ENCODE peak calls at places on chromosomes 16 and 17, in eight cellular contexts. J is ovary, A is bronchial epithelial cell, E is ascending aorta, L is heart left ventricle, O is nephron progenitor cell, D is astrocyte of the spinal cord, S is mucosa of descending colon. V is an unnamed sample.

GRCh38 chr17:66904760-66905637 is 59.5 kb upstream of the CACNG4 start:
- DNase-seq in S (no peak), E (no peak), L (peak), A (peak), D (peak), J (peak), O (no peak), V (no peak)

GRCh38 chr17:49217651-49218413 is 7.3 kb downstream of the ABI3 start:
- DNase-seq in S (peak), O (no peak), J (no peak), L (peak), E (peak), A (no peak), D (no peak), V (peak)

GRCh38 chr17:66661411-66661843 is 173.5 kb upstream of the CACNG5 start:
- DNase-seq in A (peak), S (no peak), O (no peak), E (no peak), L (peak), J (no peak), D (peak), V (peak)

GRCh38 chr17:66726371-66726770 is 108.5 kb upstream of the CACNG5 start:
- DNase-seq in D (no peak), A (no peak), L (no peak), O (no peak), S (no peak), E (no peak), J (no peak), V (no peak)

GRCh38 chr17:68794636-68795503 is 160.3 kb downstream of the ABCA8 start:
- DNase-seq in J (peak), S (no peak), D (peak), A (peak), O (no peak), E (no peak), L (no peak), V (peak)

GRCh38 chr17:74873874-74874614 is 1.2 kb upstream of the FDXR start:
- DNase-seq in O (no peak), J (peak), A (no peak), L (no peak), E (no peak), D (no peak), S (no peak), V (no peak)

GRCh38 chr17:45319239-45319703 is 2.5 kb upstream of the MAP3K14 start:
- DNase-seq in A (peak), J (no peak), E (no peak), L (no peak), S (no peak), D (peak), O (no peak), V (no peak)

GRCh38 chr17:19016297-19016696 is 11.7 kb upstream of the FAM83G start:
- DNase-seq in D (no peak), L (peak), J (no peak), O (no peak), S (peak), E (no peak), A (peak), V (no peak)

GRCh38 chr17:395179-395578 is 42.6 kb upstream of the RPH3AL start:
- DNase-seq in S (no peak), D (no peak), L (no peak), O (no peak), J (no peak), A (no peak), E (no peak), V (no peak)

GRCh38 chr17:48915459-48916282 is 7.5 kb downstream of the UBE2Z start:
- DNase-seq in J (no peak), L (no peak), A (peak), D (peak), S (no peak), E (no peak), O (no peak), V (peak)

GRCh38 chr17:75873587-75874322 is 4.6 kb downstream of the TRIM47 start:
- DNase-seq in L (no peak), A (no peak), J (no peak), D (no peak), S (no peak), E (no peak), O (no peak), V (no peak)

GRCh38 chr16:71917900-71918299 is 22.6 kb downstream of the IST1 start:
- DNase-seq in A (no peak), D (peak), O (no peak), E (no peak), L (no peak), S (no peak), J (no peak), V (no peak)

GRCh38 chr17:83193336-83194188 is 114.2 kb downstream of the METRNL start:
- DNase-seq in L (peak), D (peak), O (no peak), E (no peak), A (no peak), S (no peak), J (peak), V (no peak)

GRCh38 chr17:63675607-63676539 is 24.1 kb downstream of the LIMD2 start:
- DNase-seq in E (no peak), S (peak), O (no peak), D (peak), A (peak), J (peak), L (peak), V (no peak)

GRCh38 chr16:25838724-25839186 is 147.0 kb downstream of the HS3ST4 start:
- DNase-seq in A (peak), S (no peak), D (peak), O (peak), J (no peak), E (no peak), L (no peak), V (peak)

GRCh38 chr16:27285676-27286196 is 17.2 kb upstream of the NSMCE1 start:
- DNase-seq in J (no peak), D (no peak), L (peak), E (peak), O (no peak), A (no peak), S (no peak), V (no peak)

GRCh38 chr17:50053654-50053960 is 2.3 kb upstream of the ITGA3 start:
- DNase-seq in J (no peak), O (no peak), A (no peak), D (peak), L (no peak), E (no peak), S (no peak), V (no peak)

GRCh38 chr17:82025401-82026107 is 2.4 kb downstream of the LRRC45 start:
- DNase-seq in A (no peak), J (no peak), O (no peak), L (no peak), S (no peak), E (no peak), D (no peak), V (no peak)

GRCh38 chr16:86868746-86869145 is 290.4 kb downstream of the FOXL1 start:
- DNase-seq in L (no peak), J (no peak), S (no peak), E (no peak), A (no peak), D (no peak), O (peak), V (no peak)

GRCh38 chr16:81035975-81036750 is 521 bp downstream of the ATMIN start:
- DNase-seq in J (no peak), E (no peak), L (peak), A (peak), O (peak), S (peak), D (peak), V (peak)

GRCh38 chr17:78343433-78344201 is 16.3 kb downstream of the SOCS3 start:
- DNase-seq in D (no peak), J (no peak), S (peak), O (no peak), E (no peak), L (no peak), A (no peak), V (no peak)

GRCh38 chr16:73549960-73550359 is 502.0 kb upstream of the ZFHX3 start:
- DNase-seq in E (no peak), D (no peak), A (no peak), S (no peak), L (no peak), J (no peak), O (peak), V (no peak)

GRCh38 chr17:65918921-65919546 is 272.9 kb downstream of the CEP112 start:
- DNase-seq in A (no peak), J (no peak), S (no peak), O (peak), D (peak), L (no peak), E (no peak), V (no peak)

GRCh38 chr16:728131-728889 is 1.4 kb downstream of the HAGHL start:
- DNase-seq in J (no peak), D (peak), E (no peak), O (peak), A (peak), L (peak), S (peak), V (peak)

DNA sequence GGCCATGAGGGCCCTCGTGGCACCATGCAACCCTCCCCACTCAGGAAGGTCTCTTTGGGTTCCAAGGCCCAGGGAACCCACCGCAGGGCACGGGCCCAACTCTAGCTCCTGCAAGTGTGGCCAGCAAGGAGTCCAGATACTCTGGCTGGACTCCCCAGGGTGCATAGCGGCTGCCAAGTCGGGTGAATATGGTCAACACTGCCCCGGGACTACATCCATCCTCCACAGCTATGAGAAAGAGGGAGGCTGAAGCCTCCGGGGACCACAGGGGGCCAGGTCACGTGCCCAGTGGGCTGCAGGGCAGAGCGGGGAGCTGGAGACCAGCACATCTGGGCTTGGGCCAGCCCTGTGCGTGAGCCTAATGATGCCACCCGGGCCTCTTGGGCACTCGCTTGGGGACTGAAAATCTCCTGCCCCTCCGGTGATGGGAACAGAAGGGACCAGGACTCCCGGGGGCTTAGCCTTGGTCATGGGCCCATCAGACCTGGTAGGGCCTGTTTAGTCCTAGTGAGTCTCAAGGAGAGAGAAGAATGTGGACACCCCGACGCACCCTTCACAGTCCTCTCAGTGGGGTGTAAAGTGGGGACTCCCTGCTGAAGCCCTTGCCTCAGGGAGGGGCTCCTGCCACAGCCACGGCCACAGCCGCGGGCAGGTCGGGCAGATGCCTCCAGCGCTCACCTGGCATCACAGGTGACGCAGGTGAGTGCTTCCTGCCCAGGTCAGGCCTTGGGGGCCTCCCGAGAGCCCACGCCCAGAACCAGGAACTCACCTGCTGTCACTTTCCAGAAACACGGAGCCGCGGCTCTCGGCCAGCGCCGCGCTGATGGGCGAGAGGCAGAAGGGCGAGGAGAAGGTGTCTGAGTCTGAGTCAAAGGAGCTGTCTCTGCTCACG is 26.0 kb downstream of the TBC1D16 start:
- DNase-seq in L (no peak), S (no peak), D (no peak), A (no peak), O (no peak), J (no peak), E (no peak), V (no peak)
- TF ChIP-seq CTCF in L (no peak), S (no peak), D (no peak), A (no peak), O (no peak), J (no peak), E (no peak), V (no peak)

GRCh38 chr17:33017366-33017765 is 25.7 kb downstream of the SPACA3 start:
- DNase-seq in E (no peak), A (no peak), J (no peak), L (no peak), S (no peak), D (no peak), O (no peak), V (no peak)

GRCh38 chr17:33024688-33025486 is 33.2 kb downstream of the SPACA3 start:
- DNase-seq in E (no peak), S (no peak), J (no peak), O (no peak), L (no peak), D (no peak), A (no peak), V (no peak)

GRCh38 chr17:33023790-33024189 is 32.1 kb downstream of the SPACA3 start:
- DNase-seq in L (no peak), A (no peak), O (no peak), E (no peak), J (no peak), S (no peak), D (no peak), V (no peak)

GRCh38 chr17:33019161-33019560 is 27.5 kb downstream of the SPACA3 start:
- DNase-seq in E (no peak), O (no peak), S (no peak), J (no peak), D (no peak), L (no peak), A (no peak), V (no peak)

DNA sequence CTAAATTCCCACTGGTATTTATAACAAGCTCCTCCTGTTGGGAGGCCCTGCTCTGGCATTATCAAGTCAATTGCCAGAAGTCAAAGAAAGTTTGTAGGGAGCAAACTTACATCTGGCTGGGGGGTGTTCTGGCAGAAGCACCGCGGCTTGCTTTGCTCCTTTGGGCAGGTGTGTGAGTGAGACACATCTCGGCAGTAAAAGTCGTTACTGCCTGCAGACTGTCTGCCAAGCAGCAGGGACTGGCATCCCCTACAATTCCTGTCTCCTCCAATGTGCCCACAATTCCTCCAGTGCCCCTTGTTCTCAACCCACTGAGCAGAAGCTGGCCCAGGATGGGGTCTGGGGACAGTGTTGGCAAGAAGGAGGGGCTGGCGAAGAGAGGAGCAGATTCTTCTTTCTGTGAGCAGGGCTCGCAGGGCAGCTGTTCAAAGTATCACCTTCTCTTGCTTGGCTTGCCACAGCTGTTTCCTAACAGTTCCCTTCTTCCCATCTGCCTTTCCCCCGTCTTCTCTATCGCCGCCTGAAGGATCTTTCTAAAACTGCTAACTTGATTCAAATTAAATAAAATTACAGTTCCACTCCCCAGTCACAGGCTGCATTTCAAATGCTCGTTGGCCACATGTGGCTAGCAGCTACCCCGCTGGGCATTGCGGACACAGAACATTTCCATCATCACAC is 30.2 kb downstream of the SPACA3 start:
- DNase-seq in O (no peak), D (no peak), S (no peak), E (no peak), L (no peak), A (no peak), J (no peak), V (no peak)
- TF ChIP-seq CTCF in O (no peak), D (no peak), S (no peak), E (no peak), L (no peak), A (peak), J (no peak), V (no peak)

GRCh38 chr17:7613769-7614421 is 802 bp downstream of the FXR2 start:
- DNase-seq in E (no peak), D (peak), S (no peak), J (no peak), A (peak), O (no peak), L (no peak), V (no peak)
- TF ChIP-seq CTCF in E (peak), D (no peak), S (no peak), J (no peak), A (peak), O (no peak), L (no peak), V (no peak)

DNA sequence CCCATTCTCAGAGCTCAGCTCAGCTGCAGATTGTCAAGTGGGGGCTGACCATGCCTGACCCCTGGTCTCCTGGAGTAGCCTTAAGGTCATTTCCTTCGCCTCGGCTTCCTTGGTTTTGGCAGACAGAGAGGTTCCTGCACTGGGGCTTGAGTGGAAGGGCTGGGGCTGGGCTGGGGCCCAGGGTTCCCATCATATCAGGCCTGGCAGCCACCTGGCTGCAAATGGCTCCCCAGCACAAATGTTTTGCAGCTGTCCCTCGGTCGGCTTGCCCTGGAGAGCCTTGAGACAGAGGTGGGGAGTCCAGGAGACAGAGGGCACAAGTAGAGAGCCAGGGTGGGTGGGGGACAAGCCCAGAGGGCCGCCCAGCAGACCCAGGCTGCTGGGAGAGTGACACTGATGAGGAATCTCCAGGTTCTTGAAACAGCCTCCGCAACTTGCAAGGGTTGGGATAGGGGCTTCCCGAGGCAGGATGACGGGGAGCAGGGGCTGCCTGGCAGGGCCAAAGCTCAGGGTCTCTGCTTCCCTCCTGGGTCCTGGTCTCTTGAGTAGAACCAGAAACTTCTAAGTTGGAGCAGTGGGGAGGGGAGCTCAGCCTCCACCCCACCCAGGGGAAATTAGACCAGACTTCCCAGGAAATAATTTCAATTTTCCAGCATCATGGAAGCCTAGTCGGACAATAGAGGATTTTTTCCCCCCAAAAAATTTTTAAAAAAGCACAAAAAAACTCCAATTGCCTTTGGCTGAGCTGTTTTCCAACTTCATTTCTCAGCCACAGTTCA is 19.3 kb downstream of the IGFBP4 start:
- DNase-seq in O (no peak), A (no peak), D (no peak), E (no peak), L (no peak), S (no peak), J (peak), V (no peak)
- TF ChIP-seq CTCF in O (no peak), A (no peak), D (no peak), E (no peak), L (no peak), S (no peak), J (no peak), V (no peak)

GRCh38 chr16:4682616-4683254 is 10.6 kb upstream of the NUDT16L1 start:
- DNase-seq in S (peak), J (peak), L (no peak), E (no peak), D (peak), O (peak), A (peak), V (no peak)
- TF ChIP-seq CTCF in S (no peak), J (no peak), L (no peak), E (no peak), D (peak), O (peak), A (peak), V (no peak)

GRCh38 chr17:27996157-27997043 is 46.1 kb upstream of the NLK start:
- DNase-seq in A (no peak), L (no peak), O (no peak), E (no peak), D (no peak), J (no peak), S (no peak), V (no peak)

GRCh38 chr17:27995554-27995953 is 46.9 kb upstream of the NLK start:
- DNase-seq in E (no peak), A (no peak), S (no peak), D (no peak), J (no peak), O (no peak), L (no peak), V (no peak)

GRCh38 chr17:27997044-27997401 is 45.5 kb upstream of the NLK start:
- DNase-seq in J (no peak), D (no peak), O (no peak), L (no peak), E (no peak), S (no peak), A (no peak), V (no peak)

GRCh38 chr17:27994586-27994985 is 47.9 kb upstream of the NLK start:
- DNase-seq in E (no peak), D (no peak), L (no peak), S (no peak), A (no peak), J (no peak), O (no peak), V (no peak)

GRCh38 chr17:27997522-27997921 is 45.0 kb upstream of the NLK start:
- DNase-seq in L (no peak), O (no peak), D (no peak), E (no peak), A (no peak), J (no peak), S (no peak), V (no peak)
- TF ChIP-seq CTCF in L (no peak), O (no peak), D (no peak), E (no peak), A (no peak), J (no peak), S (no peak), V (no peak)

V was measured in GM10248.